ENCODE peak calls at places on chromosomes 7 and 10, in six cellular contexts. Y, O, D, M, I and Q are unnamed samples.

GRCh38 chr7:157011333-157012112 is 1.1 kb upstream of the MNX1 start:
- DNase-seq in I (no peak), D (no peak), O (no peak), M (no peak), Y (no peak), Q (peak; percentile 72)

GRCh38 chr10:113158183-113158582 is 208.1 kb downstream of the TCF7L2 start:
- DNase-seq in O (no peak), D (peak; percentile 44), I (no peak), M (no peak), Y (no peak), Q (no peak)

GRCh38 chr10:93124580-93125318 is 51.1 kb downstream of the CYP26A1 start:
- DNase-seq in I (no peak), Y (no peak), O (no peak), D (no peak), M (no peak), Q (no peak)

GRCh38 chr7:36299882-36300341 is 89.8 kb upstream of the ANLN start:
- DNase-seq in Y (no peak), O (no peak), D (no peak), I (no peak), M (no peak), Q (peak; percentile 63)

GRCh38 chr7:155571581-155572345 is 25.4 kb upstream of the CNPY1 start:
- DNase-seq in D (no peak), O (no peak), M (no peak), I (no peak), Y (no peak), Q (no peak)

GRCh38 chr10:5711637-5712036 is 27.0 kb downstream of the TASOR2 start:
- DNase-seq in Y (no peak), M (no peak), O (no peak), D (no peak), I (no peak), Q (no peak)

GRCh38 chr10:86653379-86653778 is 968 bp upstream of the OPN4 start:
- DNase-seq in Y (no peak), O (no peak), I (no peak), D (no peak), M (no peak), Q (no peak)

GRCh38 chr10:102945989-102946388 is 27.9 kb downstream of the CNNM2 start:
- DNase-seq in D (no peak), Y (no peak), M (no peak), O (no peak), I (no peak), Q (no peak)

GRCh38 chr10:26805567-26806245 is 55.1 kb downstream of the ABI1 start:
- DNase-seq in M (no peak), I (no peak), D (peak; percentile 77), O (peak; percentile 41), Y (no peak), Q (no peak)

GRCh38 chr10:70053212-70053895 is 708 bp downstream of the MACROH2A2 start:
- DNase-seq in D (no peak), I (no peak), M (no peak), O (peak; percentile 22), Y (peak; percentile 45), Q (peak; percentile 42)

GRCh38 chr10:111104811-111105210 is 28.0 kb downstream of the ADRA2A start:
- DNase-seq in D (no peak), I (no peak), O (no peak), M (no peak), Y (no peak), Q (no peak)

GRCh38 chr7:93036807-93037206 is 81.0 kb downstream of the SAMD9 start:
- DNase-seq in M (no peak), O (no peak), Y (no peak), I (no peak), D (no peak), Q (no peak)

DNA sequence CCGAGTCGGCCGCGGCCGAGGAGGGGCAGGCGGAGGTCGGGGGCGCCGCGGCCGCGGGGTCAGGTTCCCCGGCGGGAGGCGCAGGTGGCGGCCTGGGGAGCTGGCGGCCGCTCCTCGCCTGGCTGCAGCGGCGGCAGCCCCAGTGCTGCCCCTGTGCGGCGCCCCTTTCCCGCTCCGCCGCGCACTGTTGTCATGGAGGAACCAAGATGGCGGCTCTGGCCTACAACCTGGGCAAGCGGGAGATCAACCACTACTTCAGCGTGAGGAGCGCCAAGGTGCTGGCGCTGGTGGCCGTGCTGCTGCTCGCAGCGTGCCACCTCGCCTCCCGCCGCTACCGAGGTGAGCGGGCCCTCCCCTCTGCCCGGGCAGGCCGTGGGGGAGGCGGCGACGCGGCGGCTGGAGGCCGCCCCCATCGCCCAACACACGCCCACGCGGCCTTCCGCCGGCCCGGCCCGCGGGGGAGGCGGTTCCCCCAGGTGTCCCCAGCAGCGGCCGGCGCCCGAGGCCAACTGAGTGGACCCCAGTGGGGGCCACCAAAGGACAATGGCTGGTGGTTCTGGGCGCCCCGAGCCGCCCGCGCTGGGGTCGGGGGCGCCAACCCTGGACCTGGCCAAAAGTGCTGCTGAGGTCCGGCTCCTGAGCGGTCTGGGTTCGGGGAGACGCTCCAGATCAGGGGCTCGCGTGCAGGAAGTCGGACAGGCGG is 421 bp downstream of the CASD1 start:
- DNase-seq in I (peak; percentile 51), M (peak; percentile 15), Y (peak; percentile 72), D (peak; percentile 53), O (peak; percentile 71), Q (peak; percentile 76)
- H3K18ac ChIP-seq in I (peak overlapping the region; percentile 100), M (peak overlapping the region; percentile 91), Y (peak overlapping the region; percentile 100), D (peak overlapping the region; percentile 93), O (peak overlapping the region; percentile 100), Q (peak overlapping the region; percentile 98)

GRCh38 chr7:74429153-74429747 is 24.5 kb upstream of the GTF2IRD1 start:
- DNase-seq in M (no peak), D (peak; percentile 75), I (no peak), O (peak; percentile 88), Y (no peak), Q (peak; percentile 84)

GRCh38 chr7:74427974-74428373 is 25.7 kb upstream of the GTF2IRD1 start:
- DNase-seq in I (no peak), Y (no peak), D (no peak), M (no peak), O (no peak), Q (no peak)

GRCh38 chr7:74430961-74431466 is 22.7 kb upstream of the GTF2IRD1 start:
- DNase-seq in D (no peak), M (no peak), Y (no peak), I (no peak), O (no peak), Q (peak; percentile 58)
- H2AFZ ChIP-seq in D (peak overlapping the region; percentile 58), M (peak overlapping the region; percentile 82), Y (peak overlapping the region; percentile 93), I (peak overlapping the region; percentile 30), O (no peak overlapping the region), Q (no peak overlapping the region)

GRCh38 chr7:44985900-44986217 is 7.0 kb upstream of the MYO1G start:
- DNase-seq in Y (no peak), I (no peak), M (no peak), D (no peak), O (no peak), Q (no peak)
- H3K18ac ChIP-seq in Y (peak overlapping the region; percentile 95), I (peak overlapping the region; percentile 69), M (peak overlapping the region; percentile 91), D (no peak overlapping the region), O (peak overlapping the region; percentile 86), Q (peak overlapping the region; percentile 61)

DNA sequence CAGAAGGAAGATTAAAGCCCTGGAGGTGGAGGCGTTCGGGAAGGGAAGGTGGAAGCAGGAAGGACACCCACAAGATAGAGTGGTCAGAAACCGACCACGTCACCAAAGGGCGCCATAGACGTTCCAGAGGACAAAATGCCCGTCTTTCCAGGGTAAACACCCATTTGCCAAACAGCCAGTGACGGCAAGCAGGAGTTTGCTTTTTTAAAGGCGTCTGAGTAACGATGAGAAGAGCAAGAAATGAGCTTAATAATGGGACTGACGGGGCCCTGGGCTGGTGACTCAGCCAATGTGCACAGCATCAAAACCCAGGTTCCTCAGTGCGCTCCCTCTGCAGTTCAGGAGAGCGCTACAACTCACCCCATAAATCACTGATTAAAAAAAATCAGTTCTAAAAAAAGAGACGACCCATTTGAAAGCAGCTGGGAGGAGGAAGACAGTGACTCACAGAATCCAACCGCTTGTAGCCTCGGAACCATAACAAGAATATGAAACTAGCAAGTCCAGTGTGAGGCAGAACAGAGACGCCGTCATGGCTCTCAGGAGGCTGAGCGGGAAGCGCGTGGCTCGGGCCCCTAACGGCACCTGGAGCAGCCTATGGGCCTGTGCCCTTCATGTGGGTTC is 5.9 kb downstream of the DIP2C start:
- DNase-seq in D (peak; percentile 99), M (no peak), I (no peak), O (peak; percentile 98), Y (no peak), Q (no peak)
- H2AFZ ChIP-seq in D (peak overlapping the region; percentile 46), M (no peak overlapping the region), I (no peak overlapping the region), O (no peak overlapping the region), Y (no peak overlapping the region), Q (no peak overlapping the region)

GRCh38 chr7:42237162-42237821 is at the start of gene GLI3:
- DNase-seq in I (peak; percentile 92), D (peak; percentile 93), Y (peak; percentile 94), M (no peak), O (peak; percentile 96), Q (peak; percentile 88)
- H3K18ac ChIP-seq in I (peak within 1 kb of the TSS; percentile 95), D (peak within 1 kb of the TSS; percentile 80), Y (peak within 1 kb of the TSS; percentile 99), M (peak within 1 kb of the TSS; percentile 73), O (peak within 1 kb of the TSS; percentile 99), Q (no peak within 1 kb of the TSS)

DNA sequence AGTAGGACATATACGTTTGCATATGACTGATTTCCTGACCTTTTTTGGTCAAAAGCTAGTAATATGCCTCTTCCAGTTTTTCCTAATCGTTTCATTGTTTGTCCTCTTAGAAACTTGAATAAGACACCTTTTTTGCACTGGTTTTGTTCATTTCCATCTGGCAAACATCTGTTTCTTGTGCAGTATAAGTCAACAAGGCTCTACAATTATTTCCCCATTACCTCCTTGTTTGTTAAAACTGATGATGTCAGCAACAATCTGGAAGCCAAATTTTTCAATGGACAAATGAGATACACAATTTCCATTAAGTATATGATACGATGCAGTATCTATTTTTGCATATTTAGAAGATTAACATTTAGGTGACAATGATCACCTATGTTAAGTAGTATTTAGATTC is 148.8 kb downstream of the NRBF2 start:
- DNase-seq in O (no peak), Y (no peak), D (peak; percentile 27), M (no peak), I (no peak), Q (no peak)
- H2AFZ ChIP-seq in O (no peak overlapping the region), Y (no peak overlapping the region), D (no peak overlapping the region), M (no peak overlapping the region), I (no peak overlapping the region), Q (no peak overlapping the region)